ENCODE peak calls at places on chromosomes 16 and 17, in seven cellular contexts. F, J, N, B, R, Y and Z are unnamed samples.

GRCh38 chr17:34580685-34581445 is 1.5 kb downstream of the TMEM132E start:
- DNase-seq in B (no peak), Y (peak; percentile 69), R (no peak), F (no peak), J (no peak), N (peak; percentile 81), Z (no peak)

GRCh38 chr17:70394833-70395232 is 225.5 kb downstream of the KCNJ2 start:
- DNase-seq in B (no peak), N (no peak), Y (no peak), R (no peak), F (no peak), J (no peak), Z (no peak)

GRCh38 chr17:44688200-44688599 is 1.4 kb downstream of the CCDC43 start:
- DNase-seq in R (no peak), N (no peak), F (no peak), Y (no peak), B (no peak), J (no peak), Z (no peak)

GRCh38 chr16:19502395-19503131 is 19.3 kb downstream of the GDE1 start:
- DNase-seq in B (peak; percentile 86), N (peak; percentile 93), J (peak; percentile 58), Y (peak; percentile 83), F (peak; percentile 80), R (peak; percentile 54), Z (no peak)

GRCh38 chr17:36937001-36937960 is at the start of gene LHX1:
- DNase-seq in J (no peak), Y (peak; percentile 76), R (no peak), N (peak; percentile 86), F (no peak), B (no peak), Z (no peak)

GRCh38 chr16:64452446-64452845 is 669.4 kb downstream of the CDH11 start:
- DNase-seq in R (no peak), N (no peak), J (no peak), F (no peak), Y (no peak), B (no peak), Z (no peak)

GRCh38 chr17:358491-359133 is 6.0 kb upstream of the RPH3AL start:
- DNase-seq in B (no peak), F (no peak), Y (no peak), R (no peak), J (no peak), N (no peak), Z (no peak)

GRCh38 chr17:4304417-4305027 is 40.7 kb upstream of the ANKFY1 start:
- DNase-seq in N (peak; percentile 77), R (no peak), F (peak; percentile 62), J (peak; percentile 32), B (peak; percentile 61), Y (no peak), Z (no peak)

GRCh38 chr17:15919466-15919865 is 25.5 kb upstream of the ADORA2B start:
- DNase-seq in N (no peak), R (no peak), B (no peak), F (no peak), J (no peak), Y (no peak), Z (no peak)

GRCh38 chr17:82848022-82848592 is 8.3 kb upstream of the ZNF750 start:
- DNase-seq in Y (no peak), R (peak; percentile 57), J (peak; percentile 52), F (peak; percentile 45), B (no peak), N (no peak), Z (no peak)

GRCh38 chr17:32927724-32928526 is at the start of gene TMEM98:
- DNase-seq in J (peak; percentile 25), R (peak; percentile 37), F (peak; percentile 70), Y (peak; percentile 72), N (peak; percentile 83), B (peak; percentile 39), Z (peak; percentile 35)

GRCh38 chr17:57842280-57842679 is 7.6 kb downstream of the MRPS23 start:
- DNase-seq in F (no peak), R (no peak), N (no peak), Y (no peak), J (no peak), B (no peak), Z (no peak)

GRCh38 chr16:81798311-81799137 is 19.4 kb downstream of the PLCG2 start:
- DNase-seq in N (no peak), R (no peak), B (no peak), J (no peak), F (no peak), Y (no peak), Z (no peak)

GRCh38 chr16:89700649-89701424 is 668 bp downstream of the SPATA2L start:
- DNase-seq in R (no peak), J (no peak), B (peak; percentile 36), F (peak; percentile 81), N (peak; percentile 88), Y (peak; percentile 76), Z (no peak)

GRCh38 chr17:40448639-40449261 is 5.5 kb downstream of the IGFBP4 start:
- DNase-seq in J (no peak), B (no peak), N (no peak), R (no peak), Y (no peak), F (peak; percentile 68), Z (no peak)

GRCh38 chr17:45402916-45403315 is 29.8 kb downstream of the ARHGAP27 start:
- DNase-seq in R (no peak), B (no peak), Y (no peak), N (no peak), J (no peak), F (no peak), Z (no peak)

GRCh38 chr17:21183468-21183867 is 30.5 kb downstream of the TMEM11 start:
- DNase-seq in N (no peak), R (no peak), J (no peak), B (no peak), F (no peak), Y (no peak), Z (no peak)

GRCh38 chr17:36972186-36972686 is 23.5 kb downstream of the AATF start:
- DNase-seq in N (no peak), Y (no peak), F (no peak), J (no peak), R (no peak), B (no peak), Z (no peak)

GRCh38 chr17:50102164-50102991 is 7.2 kb downstream of the PDK2 start:
- DNase-seq in J (no peak), F (peak; percentile 97), B (no peak), R (peak; percentile 81), Y (no peak), N (no peak), Z (no peak)

DNA sequence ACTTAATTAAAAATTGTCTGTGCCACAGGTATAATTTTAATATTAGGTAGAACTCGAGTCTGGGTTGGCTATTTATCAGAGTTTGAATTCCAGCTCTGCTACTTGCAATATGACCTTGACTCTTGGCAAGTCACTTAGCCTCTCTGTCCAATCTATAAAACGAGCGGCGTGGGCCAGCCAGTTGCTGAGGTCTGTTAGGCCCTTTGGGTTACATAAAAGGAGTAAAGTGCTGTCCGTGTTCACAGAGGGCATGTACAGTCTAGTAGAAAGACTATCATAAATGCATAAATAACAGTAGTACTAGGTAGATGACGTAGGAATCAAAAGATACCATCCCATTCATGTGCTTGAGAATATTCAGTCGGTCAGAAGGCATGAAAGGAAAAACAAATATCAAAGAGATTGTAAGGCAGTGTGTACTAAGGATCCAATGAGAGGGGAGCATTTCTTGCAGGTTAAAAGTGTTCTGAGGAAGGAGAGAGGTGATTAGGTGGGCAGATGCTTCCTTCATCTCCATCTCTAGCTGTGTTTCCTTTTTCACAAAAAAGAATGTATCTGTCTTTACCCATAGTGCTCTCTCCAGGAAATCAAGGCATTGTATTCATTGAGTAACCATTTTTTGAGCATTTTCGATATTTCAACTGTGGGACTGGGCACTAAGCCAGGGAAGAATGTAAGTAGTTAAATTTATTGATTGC is 2.4 kb downstream of the TNRC6A start:
- DNase-seq in R (peak; percentile 22), J (no peak), B (no peak), Y (no peak), F (peak; percentile 68), N (no peak), Z (no peak)
- H3K4me3 ChIP-seq in R (peak overlapping the region; percentile 90), J (peak overlapping the region; percentile 81), B (peak overlapping the region; percentile 100), Y (peak overlapping the region; percentile 18), F (no peak overlapping the region), N (peak overlapping the region; percentile 96), Z (no peak overlapping the region)

DNA sequence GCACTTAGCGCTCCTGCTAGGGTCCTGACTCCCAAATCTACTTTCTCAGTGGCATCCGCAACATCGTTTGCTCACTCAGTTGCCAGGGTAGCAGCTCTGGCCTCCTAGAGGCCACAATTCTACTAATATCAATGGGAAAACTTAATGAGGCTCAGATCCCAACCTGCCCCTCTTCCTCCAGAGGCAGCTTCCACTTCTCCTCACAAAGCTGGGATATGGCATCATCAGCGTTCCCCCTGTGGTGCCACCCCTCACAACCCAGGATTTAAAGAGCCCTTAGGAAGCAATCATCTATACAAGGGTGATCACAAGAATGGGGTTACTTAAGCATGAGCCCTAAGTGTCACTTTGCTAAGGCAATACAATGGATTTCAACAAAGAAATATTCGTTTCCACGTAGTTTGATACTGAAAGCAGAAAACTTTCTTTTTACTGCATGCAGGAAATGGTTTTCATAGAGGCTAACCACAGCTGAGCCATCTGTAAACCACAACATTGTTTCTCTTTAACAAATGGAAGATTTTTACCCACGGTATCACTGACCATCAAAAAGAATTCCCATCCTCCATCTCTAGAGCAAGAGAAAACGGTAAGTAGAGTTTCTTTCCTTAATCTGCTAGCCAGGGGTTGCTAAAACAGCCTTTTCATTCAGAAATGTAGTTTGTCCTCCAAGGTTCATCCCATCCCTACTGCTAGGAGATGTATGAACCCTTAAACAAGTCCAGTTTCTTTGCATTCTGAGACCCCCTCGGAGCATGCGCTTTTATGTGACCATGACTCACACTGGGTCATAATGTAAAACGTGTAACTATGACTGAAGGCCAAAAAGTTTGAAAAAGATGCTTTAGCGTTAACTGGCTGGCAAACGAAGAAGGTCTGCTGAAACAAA is 68.3 kb upstream of the BCAR1 start:
- DNase-seq in N (no peak), Y (no peak), B (peak; percentile 93), J (peak; percentile 75), R (no peak), F (no peak), Z (peak; percentile 28)
- TF ChIP-seq CTCF in N (no peak), Y (no peak), B (no peak), J (peak; percentile 5), R (no peak), F (no peak), Z (no peak)

DNA sequence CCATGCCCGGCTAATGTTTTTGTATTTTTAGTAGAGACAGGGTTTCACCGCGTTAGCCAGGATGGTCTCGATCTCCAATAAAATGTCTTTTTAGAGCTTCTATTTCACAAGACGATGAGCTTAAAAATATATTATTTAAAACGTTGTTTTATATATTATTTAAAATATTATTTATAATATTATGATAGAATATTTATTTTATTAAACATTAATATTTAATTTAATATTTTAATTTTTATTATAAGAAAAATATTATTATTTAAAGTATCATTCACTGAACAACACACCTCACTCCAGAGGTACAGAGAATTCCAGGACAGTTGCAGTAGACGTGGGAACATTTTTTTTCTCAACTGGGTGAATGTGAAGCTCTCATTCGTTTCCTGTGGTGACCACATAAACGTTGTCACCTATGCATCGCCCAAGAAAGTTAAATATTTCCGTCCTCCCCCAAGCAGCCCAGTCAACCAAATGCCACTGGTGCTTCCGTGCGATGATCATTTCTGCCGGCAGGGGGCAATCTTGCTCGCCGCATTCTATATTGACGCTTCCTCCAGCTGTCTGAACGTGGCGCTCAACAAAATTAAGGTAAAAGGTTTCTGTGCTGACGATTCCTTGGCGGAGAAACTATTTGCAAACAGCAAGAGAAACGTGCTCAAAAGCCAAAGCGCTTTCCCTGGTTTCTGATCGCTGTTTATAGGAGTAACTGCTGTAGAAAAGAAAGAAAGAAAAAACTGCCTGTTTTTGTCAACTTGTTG is 41.7 kb upstream of the PRSS54 start:
- DNase-seq in F (peak; percentile 90), N (peak; percentile 98), B (peak; percentile 76), Y (peak; percentile 99), J (peak; percentile 64), R (peak; percentile 80), Z (peak; percentile 19)
- H3K4me3 ChIP-seq in F (no peak overlapping the region), N (no peak overlapping the region), B (no peak overlapping the region), Y (no peak overlapping the region), J (peak overlapping the region; percentile 42), R (peak overlapping the region; percentile 48), Z (no peak overlapping the region)

GRCh38 chr17:80575057-80575875 is 30.6 kb downstream of the RPTOR start:
- DNase-seq in B (peak; percentile 88), R (peak; percentile 83), F (peak; percentile 91), J (peak; percentile 68), Y (peak; percentile 95), N (peak; percentile 98), Z (peak; percentile 59)
- TF ChIP-seq CTCF in B (peak; percentile 100), R (peak; percentile 90), F (peak; percentile 99), J (peak; percentile 100), Y (peak; percentile 100), N (peak; percentile 100), Z (peak; percentile 100)